ENCODE peak calls at places on chromosomes 2 and 18, in seven cellular contexts. One of them, this sample, is unnamed.

GRCh38 chr2:2182688-2183087 is 148.4 kb downstream of the MYT1L start:
- DNase-seq in adrenal gland: no peak
- DNase-seq in endothelial cell of umbilical vein: no peak
- DNase-seq in ovary: no peak
- DNase-seq in HepG2: no peak
- DNase-seq in thyroid gland: no peak
- DNase-seq in A549: no peak
- DNase-seq in this sample: no peak

GRCh38 chr2:16615687-16616615 is 49.7 kb downstream of the CYRIA start:
- DNase-seq in adrenal gland: no peak
- DNase-seq in endothelial cell of umbilical vein: no peak
- DNase-seq in ovary: no peak
- DNase-seq in HepG2: no peak
- DNase-seq in thyroid gland: peak
- DNase-seq in A549: no peak
- DNase-seq in this sample: no peak

GRCh38 chr2:3459185-3460015 is 59.9 kb downstream of the ADI1 start:
- DNase-seq in adrenal gland: no peak
- DNase-seq in endothelial cell of umbilical vein: no peak
- DNase-seq in ovary: no peak
- DNase-seq in HepG2: no peak
- DNase-seq in thyroid gland: peak
- DNase-seq in A549: no peak
- DNase-seq in this sample: no peak

GRCh38 chr2:236177604-236177966 is 9.4 kb upstream of the GBX2 start:
- DNase-seq in adrenal gland: peak
- DNase-seq in endothelial cell of umbilical vein: peak
- DNase-seq in ovary: peak
- DNase-seq in HepG2: peak
- DNase-seq in thyroid gland: peak
- DNase-seq in A549: peak
- DNase-seq in this sample: no peak

GRCh38 chr2:180306346-180306745 is 299.2 kb upstream of the CWC22 start:
- DNase-seq in adrenal gland: no peak
- DNase-seq in endothelial cell of umbilical vein: no peak
- DNase-seq in ovary: no peak
- DNase-seq in HepG2: no peak
- DNase-seq in thyroid gland: no peak
- DNase-seq in A549: no peak
- DNase-seq in this sample: no peak

GRCh38 chr2:166637051-166637450 is 143.0 kb upstream of the SCN7A start:
- DNase-seq in adrenal gland: no peak
- DNase-seq in endothelial cell of umbilical vein: no peak
- DNase-seq in ovary: no peak
- DNase-seq in HepG2: no peak
- DNase-seq in thyroid gland: no peak
- DNase-seq in A549: no peak
- DNase-seq in this sample: no peak

GRCh38 chr2:50763776-50764175 is 268.2 kb downstream of the NRXN1 start:
- DNase-seq in adrenal gland: no peak
- DNase-seq in endothelial cell of umbilical vein: no peak
- DNase-seq in ovary: no peak
- DNase-seq in HepG2: no peak
- DNase-seq in thyroid gland: no peak
- DNase-seq in A549: no peak
- DNase-seq in this sample: no peak

GRCh38 chr2:165646321-165646801 is 147.7 kb downstream of the GALNT3 start:
- DNase-seq in adrenal gland: no peak
- DNase-seq in endothelial cell of umbilical vein: no peak
- DNase-seq in ovary: no peak
- DNase-seq in HepG2: no peak
- DNase-seq in thyroid gland: no peak
- DNase-seq in A549: no peak
- DNase-seq in this sample: no peak

GRCh38 chr2:130341562-130342019 is 1.1 kb upstream of the IMP4 start:
- DNase-seq in adrenal gland: no peak
- DNase-seq in endothelial cell of umbilical vein: no peak
- DNase-seq in ovary: no peak
- DNase-seq in HepG2: no peak
- DNase-seq in thyroid gland: peak
- DNase-seq in A549: peak
- DNase-seq in this sample: peak

GRCh38 chr2:217794133-217794986 is 208.4 kb downstream of the TNS1 start:
- DNase-seq in adrenal gland: no peak
- DNase-seq in endothelial cell of umbilical vein: no peak
- DNase-seq in ovary: no peak
- DNase-seq in HepG2: peak
- DNase-seq in thyroid gland: no peak
- DNase-seq in A549: no peak
- DNase-seq in this sample: no peak

GRCh38 chr2:26696352-26696816 is 3.9 kb downstream of the KCNK3 start:
- DNase-seq in adrenal gland: peak
- DNase-seq in endothelial cell of umbilical vein: peak
- DNase-seq in ovary: no peak
- DNase-seq in HepG2: no peak
- DNase-seq in thyroid gland: no peak
- DNase-seq in A549: peak
- DNase-seq in this sample: no peak

GRCh38 chr2:60370835-60371618 is 182.4 kb downstream of the BCL11A start:
- DNase-seq in adrenal gland: no peak
- DNase-seq in endothelial cell of umbilical vein: no peak
- DNase-seq in ovary: no peak
- DNase-seq in HepG2: no peak
- DNase-seq in thyroid gland: no peak
- DNase-seq in A549: no peak
- DNase-seq in this sample: no peak

GRCh38 chr2:130799295-130799694 is 37.4 kb upstream of the ARHGEF4 start:
- DNase-seq in adrenal gland: no peak
- DNase-seq in endothelial cell of umbilical vein: no peak
- DNase-seq in ovary: no peak
- DNase-seq in HepG2: no peak
- DNase-seq in thyroid gland: no peak
- DNase-seq in A549: no peak
- DNase-seq in this sample: no peak

GRCh38 chr2:166458682-166459081 is 35.4 kb downstream of the SCN7A start:
- DNase-seq in adrenal gland: no peak
- DNase-seq in endothelial cell of umbilical vein: no peak
- DNase-seq in ovary: no peak
- DNase-seq in HepG2: no peak
- DNase-seq in thyroid gland: no peak
- DNase-seq in A549: no peak
- DNase-seq in this sample: no peak

GRCh38 chr18:45539383-45539960 is 75.8 kb upstream of the SLC14A2 start:
- DNase-seq in adrenal gland: no peak
- DNase-seq in endothelial cell of umbilical vein: no peak
- DNase-seq in ovary: no peak
- DNase-seq in HepG2: no peak
- DNase-seq in thyroid gland: no peak
- DNase-seq in A549: no peak
- DNase-seq in this sample: no peak

GRCh38 chr2:25187729-25188350 is 19.5 kb upstream of the POMC start:
- DNase-seq in adrenal gland: no peak
- DNase-seq in endothelial cell of umbilical vein: no peak
- DNase-seq in ovary: no peak
- DNase-seq in HepG2: no peak
- DNase-seq in thyroid gland: no peak
- DNase-seq in A549: no peak
- DNase-seq in this sample: no peak

GRCh38 chr2:177265834-177266817 is 1.6 kb upstream of the NFE2L2 start:
- DNase-seq in adrenal gland: no peak
- DNase-seq in endothelial cell of umbilical vein: peak
- DNase-seq in ovary: no peak
- DNase-seq in HepG2: peak
- DNase-seq in thyroid gland: no peak
- DNase-seq in A549: no peak
- DNase-seq in this sample: no peak
- H3K4me3 ChIP-seq in adrenal gland: no peak
- H3K4me3 ChIP-seq in endothelial cell of umbilical vein: no peak
- H3K4me3 ChIP-seq in ovary: peak
- H3K4me3 ChIP-seq in HepG2: peak
- H3K4me3 ChIP-seq in thyroid gland: no peak
- H3K4me3 ChIP-seq in A549: peak
- H3K4me3 ChIP-seq in this sample: no peak

GRCh38 chr18:11859903-11860407 is 8.7 kb downstream of the CHMP1B start:
- DNase-seq in adrenal gland: no peak
- DNase-seq in endothelial cell of umbilical vein: peak
- DNase-seq in ovary: no peak
- DNase-seq in HepG2: peak
- DNase-seq in thyroid gland: peak
- DNase-seq in A549: peak
- DNase-seq in this sample: no peak

GRCh38 chr18:11861583-11862288 is 10.5 kb downstream of the CHMP1B start:
- DNase-seq in adrenal gland: no peak
- DNase-seq in endothelial cell of umbilical vein: no peak
- DNase-seq in ovary: no peak
- DNase-seq in HepG2: peak
- DNase-seq in thyroid gland: peak
- DNase-seq in A549: no peak
- DNase-seq in this sample: no peak

GRCh38 chr18:11860594-11861450 is 9.6 kb downstream of the CHMP1B start:
- DNase-seq in adrenal gland: no peak
- DNase-seq in endothelial cell of umbilical vein: no peak
- DNase-seq in ovary: no peak
- DNase-seq in HepG2: peak
- DNase-seq in thyroid gland: peak
- DNase-seq in A549: no peak
- DNase-seq in this sample: no peak

GRCh38 chr18:11859282-11859797 is 8.1 kb downstream of the CHMP1B start:
- DNase-seq in adrenal gland: no peak
- DNase-seq in endothelial cell of umbilical vein: no peak
- DNase-seq in ovary: no peak
- DNase-seq in HepG2: no peak
- DNase-seq in thyroid gland: peak
- DNase-seq in A549: no peak
- DNase-seq in this sample: no peak

DNA sequence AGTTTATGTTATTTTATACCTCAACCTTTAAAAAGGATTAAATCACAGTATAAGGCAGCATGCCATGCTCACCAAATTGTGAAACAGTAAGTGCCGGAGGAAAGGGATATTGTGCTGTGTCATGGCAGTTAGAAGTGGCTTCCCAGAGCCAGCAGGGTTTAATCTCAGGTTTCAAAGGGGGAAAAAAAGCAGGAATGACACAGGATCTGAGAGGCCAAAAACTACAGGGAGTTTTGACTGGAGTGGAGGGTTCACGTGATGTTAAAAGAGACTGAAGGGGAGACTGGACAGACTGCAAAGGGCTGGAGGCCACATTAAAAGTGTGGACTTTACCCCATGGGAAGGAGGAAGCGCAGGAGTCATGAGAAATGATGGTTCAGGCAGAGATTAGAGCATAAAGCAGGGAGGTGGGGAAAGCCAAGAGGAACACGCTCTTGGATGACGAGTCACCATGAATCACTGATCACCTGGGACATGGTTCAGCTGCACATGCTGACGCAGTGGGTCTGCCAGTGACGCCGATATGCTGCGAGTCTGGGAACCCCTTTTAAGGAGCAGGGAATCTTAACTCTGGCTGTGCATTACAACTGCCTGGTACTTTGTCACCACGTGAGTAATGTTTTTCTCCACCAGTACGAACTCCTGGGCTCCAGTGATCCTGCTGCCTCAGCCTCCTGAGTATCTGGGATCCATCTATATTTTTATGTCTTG is 6.1 kb downstream of the CHMP1B start:
- DNase-seq in adrenal gland: peak
- DNase-seq in endothelial cell of umbilical vein: peak
- DNase-seq in ovary: peak
- DNase-seq in HepG2: peak
- DNase-seq in thyroid gland: peak
- DNase-seq in A549: peak
- DNase-seq in this sample: no peak
- TF ChIP-seq POLR2A in adrenal gland: peak
- TF ChIP-seq POLR2A in endothelial cell of umbilical vein: no peak
- TF ChIP-seq POLR2A in ovary: no peak
- TF ChIP-seq POLR2A in HepG2: peak
- TF ChIP-seq POLR2A in thyroid gland: no peak
- TF ChIP-seq POLR2A in A549: peak
- TF ChIP-seq POLR2A in this sample: no peak

DNA sequence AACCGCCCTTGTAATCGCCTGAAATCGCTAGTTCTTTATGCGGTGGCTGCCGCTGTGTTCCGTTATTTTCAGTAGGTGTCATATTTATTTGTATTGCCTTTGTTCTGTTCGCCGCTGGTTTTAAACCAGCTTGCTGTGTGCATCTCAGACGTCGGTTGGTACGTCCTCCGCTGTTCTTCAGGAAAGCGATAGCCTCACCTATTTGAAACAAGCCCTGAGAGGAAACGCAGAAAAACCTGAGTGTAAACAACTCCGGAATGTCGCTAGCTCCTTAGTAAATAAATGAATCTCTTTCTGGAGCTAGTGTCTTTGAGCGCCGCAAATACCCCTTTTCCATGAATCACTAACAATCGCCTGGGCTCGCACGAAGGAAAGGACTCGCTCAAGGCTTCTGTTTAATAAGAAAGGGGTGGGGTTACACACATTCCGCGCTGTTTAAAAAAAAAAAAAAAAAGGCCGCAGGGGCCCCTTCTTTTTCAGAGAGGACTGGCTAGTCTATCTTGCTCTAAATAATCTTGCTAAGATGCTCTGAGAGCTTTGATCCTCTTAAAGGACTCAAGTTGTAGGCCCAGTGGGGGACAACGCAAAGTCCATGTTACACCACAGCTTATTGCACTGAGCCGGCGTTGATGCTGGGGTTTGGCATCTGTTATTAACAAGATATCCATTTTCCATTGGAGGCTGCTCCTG is 3.0 kb downstream of the HOXD8 start:
- DNase-seq in adrenal gland: no peak
- DNase-seq in endothelial cell of umbilical vein: peak
- DNase-seq in ovary: no peak
- DNase-seq in HepG2: no peak
- DNase-seq in thyroid gland: no peak
- DNase-seq in A549: no peak
- DNase-seq in this sample: peak
- H3K4me3 ChIP-seq in adrenal gland: no peak
- H3K4me3 ChIP-seq in endothelial cell of umbilical vein: peak
- H3K4me3 ChIP-seq in ovary: peak
- H3K4me3 ChIP-seq in HepG2: no peak
- H3K4me3 ChIP-seq in thyroid gland: no peak
- H3K4me3 ChIP-seq in A549: no peak
- H3K4me3 ChIP-seq in this sample: no peak

DNA sequence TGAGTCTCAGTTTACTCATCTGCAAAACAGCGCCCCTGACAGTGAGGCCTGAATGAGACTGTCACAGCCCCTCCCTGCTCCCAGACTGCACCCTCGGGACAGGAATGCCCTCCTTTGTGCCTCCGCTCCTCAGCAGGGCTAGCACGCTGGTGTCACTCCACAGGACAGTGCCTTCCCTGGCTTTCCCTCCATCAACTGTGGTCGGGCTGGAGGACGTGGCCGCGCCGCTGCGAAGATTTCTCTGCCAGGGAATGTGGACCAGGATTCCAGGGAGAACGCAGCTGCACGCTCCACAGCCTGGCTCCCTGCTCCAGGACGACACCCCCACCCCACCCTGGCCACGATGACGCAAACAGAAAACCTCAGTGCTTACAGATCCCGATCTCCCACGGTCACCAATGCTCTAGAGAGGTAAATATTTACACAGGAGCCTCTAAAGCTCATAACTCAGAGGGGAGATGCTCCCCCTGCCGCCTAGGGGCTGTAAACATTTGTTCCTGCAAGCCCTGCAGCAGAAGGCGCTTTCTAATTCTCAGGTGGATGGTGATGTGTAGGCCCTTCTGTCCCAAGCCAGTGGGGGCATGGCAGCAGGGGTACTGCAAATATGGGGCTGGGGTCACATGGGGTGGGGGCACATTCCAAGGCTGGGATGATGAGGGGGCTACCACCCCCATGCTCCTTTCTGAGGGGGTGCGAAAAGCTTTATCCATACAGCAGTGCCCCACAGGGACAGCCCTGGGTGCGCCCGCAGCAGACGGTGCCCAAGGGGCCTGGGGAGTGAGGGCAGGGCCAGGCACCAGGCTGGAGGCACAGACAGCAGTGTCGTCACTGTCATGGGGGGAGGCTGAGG is 12.4 kb downstream of the HS6ST1 start:
- DNase-seq in adrenal gland: peak
- DNase-seq in endothelial cell of umbilical vein: no peak
- DNase-seq in ovary: peak
- DNase-seq in HepG2: peak
- DNase-seq in thyroid gland: peak
- DNase-seq in A549: peak
- DNase-seq in this sample: no peak
- TF ChIP-seq POLR2A in adrenal gland: no peak
- TF ChIP-seq POLR2A in endothelial cell of umbilical vein: no peak
- TF ChIP-seq POLR2A in ovary: peak
- TF ChIP-seq POLR2A in HepG2: peak
- TF ChIP-seq POLR2A in thyroid gland: no peak
- TF ChIP-seq POLR2A in A549: no peak
- TF ChIP-seq POLR2A in this sample: no peak